ENCODE peak calls at places on chromosomes 13 and 19, in ten cellular contexts. O is activated B cell treated with CpG ODN at 0.5 μM for 24 hours, B is colonic mucosa, X is body of pancreas, W is IMR-90, D is GM12865, M is neural crest cell, Y is ascending aorta, E is cardiac muscle cell, Q is lower lobe of right lung. N is an unnamed sample.
A peak's percentile ranks its signal among the peaks of the same experiment; 100 is the strongest.

GRCh38 chr13:72507394-72508199 is 219.8 kb downstream of the MZT1 start:
- DNase-seq in O (no peak), B (no peak), X (no peak), W (no peak), D (no peak), M (no peak), Y (no peak), E (peak; percentile 7), Q (no peak), N (no peak)

GRCh38 chr19:39052243-39052746 is 19.9 kb upstream of the FBXO27 start:
- DNase-seq in O (peak; percentile 56), B (peak; percentile 56), X (peak; percentile 59), W (peak; percentile 58), D (peak; percentile 81), M (peak; percentile 56), Y (no peak), E (peak; percentile 69), Q (peak; percentile 81), N (peak; percentile 40)

GRCh38 chr13:99376132-99376531 is 68.9 kb upstream of the GPR183 start:
- DNase-seq in O (peak; percentile 70), B (no peak), X (no peak), W (no peak), D (peak; percentile 83), M (no peak), Y (no peak), E (no peak), Q (no peak), N (no peak)

GRCh38 chr13:109776575-109776974 is 9.8 kb downstream of the IRS2 start:
- DNase-seq in O (no peak), B (no peak), X (no peak), W (peak; percentile 33), D (no peak), M (no peak), Y (no peak), E (no peak), Q (no peak), N (no peak)

GRCh38 chr13:77184455-77184854 is 142.4 kb downstream of the MYCBP2 start:
- DNase-seq in O (peak; percentile 23), B (no peak), X (no peak), W (no peak), D (peak; percentile 87), M (no peak), Y (no peak), E (no peak), Q (no peak), N (no peak)

GRCh38 chr13:96450635-96451034 is 360.7 kb downstream of the HS6ST3 start:
- DNase-seq in O (no peak), B (no peak), X (no peak), W (no peak), D (no peak), M (no peak), Y (no peak), E (no peak), Q (no peak), N (no peak)

GRCh38 chr13:80630685-80631121 is 289.8 kb upstream of the SPRY2 start:
- DNase-seq in O (no peak), B (no peak), X (no peak), W (no peak), D (no peak), M (no peak), Y (no peak), E (peak; percentile 97), Q (no peak), N (no peak)

GRCh38 chr13:79710376-79710775 is 229.4 kb downstream of the NDFIP2 start:
- DNase-seq in O (no peak), B (no peak), X (no peak), W (no peak), D (no peak), M (no peak), Y (no peak), E (peak; percentile 71), Q (no peak), N (no peak)

GRCh38 chr19:17772172-17772571 is 20.9 kb downstream of the FCHO1 start:
- DNase-seq in O (no peak), B (no peak), X (no peak), W (peak; percentile 14), D (peak; percentile 69), M (no peak), Y (no peak), E (peak; percentile 25), Q (no peak), N (no peak)

GRCh38 chr13:91078093-91078679 is 269.3 kb upstream of the MIR17HG start:
- DNase-seq in O (no peak), B (no peak), X (no peak), W (no peak), D (no peak), M (no peak), Y (no peak), E (peak; percentile 41), Q (no peak), N (no peak)

GRCh38 chr19:2047449-2048103 is 3.5 kb downstream of the MKNK2 start:
- DNase-seq in O (no peak), B (peak; percentile 66), X (peak; percentile 87), W (no peak), D (peak; percentile 16), M (no peak), Y (no peak), E (no peak), Q (peak; percentile 78), N (no peak)

GRCh38 chr13:95100525-95101121 is 200.6 kb downstream of the ABCC4 start:
- DNase-seq in O (no peak), B (no peak), X (no peak), W (peak; percentile 77), D (peak; percentile 17), M (peak; percentile 5), Y (no peak), E (no peak), Q (no peak), N (no peak)

GRCh38 chr19:3524075-3524842 is 14.7 kb upstream of the TEKTIP1 start:
- DNase-seq in O (no peak), B (no peak), X (no peak), W (no peak), D (no peak), M (no peak), Y (no peak), E (no peak), Q (no peak), N (no peak)

GRCh38 chr19:52651956-52652355 is 13.8 kb upstream of the ZNF83 start:
- DNase-seq in O (no peak), B (no peak), X (no peak), W (no peak), D (no peak), M (no peak), Y (no peak), E (no peak), Q (no peak), N (no peak)

GRCh38 chr13:101846701-101847100 is 394.2 kb downstream of the ITGBL1 start:
- DNase-seq in O (no peak), B (no peak), X (no peak), W (no peak), D (no peak), M (no peak), Y (no peak), E (no peak), Q (no peak), N (no peak)

DNA sequence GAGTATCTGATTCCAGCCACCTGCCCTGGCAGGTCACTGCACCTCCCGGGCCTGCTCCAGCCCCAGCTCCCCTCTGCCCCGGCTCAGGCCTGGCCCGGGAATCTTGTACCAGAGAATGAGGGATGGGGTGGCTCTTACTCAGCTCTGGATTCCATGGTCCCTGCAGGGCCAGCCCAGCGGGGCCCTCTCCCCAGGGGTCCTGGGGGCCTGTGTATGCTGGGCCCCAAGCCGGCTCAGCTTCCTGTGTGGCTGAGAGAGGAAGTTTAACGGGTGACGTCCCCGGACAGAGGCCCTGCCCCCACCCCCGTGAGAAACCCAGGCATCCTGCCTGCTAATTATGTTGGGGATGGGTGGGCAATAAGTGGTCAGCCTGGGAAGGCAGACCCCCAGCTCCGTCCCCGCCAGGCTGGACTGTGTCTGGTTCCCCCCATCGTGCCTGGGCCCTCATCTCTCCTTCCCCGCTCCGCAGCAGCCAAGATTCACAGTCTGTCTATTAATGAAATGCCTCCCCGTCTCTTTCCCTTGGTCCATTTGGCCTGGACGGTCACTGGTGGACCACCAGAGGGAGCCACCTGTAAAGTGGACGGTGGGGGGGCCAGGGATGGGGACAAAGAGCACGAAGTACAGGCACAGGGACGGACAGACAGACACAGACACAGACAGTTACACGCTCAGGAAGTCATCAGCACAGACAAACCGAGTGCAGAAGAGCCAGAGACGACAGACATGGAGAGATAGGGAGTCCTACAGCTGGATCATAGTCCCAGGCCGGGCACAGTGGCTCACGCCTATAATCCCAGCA is at the start of gene DENND1C:
- DNase-seq in O (peak; percentile 67), B (no peak), X (no peak), W (no peak), D (peak; percentile 87), M (peak; percentile 53), Y (no peak), E (peak; percentile 23), Q (peak; percentile 78), N (no peak)
- TF ChIP-seq CTCF in O (no peak), B (peak; percentile 13), X (peak; percentile 46), W (peak; percentile 37), D (peak; percentile 59), M (peak; percentile 62), Y (peak; percentile 10), E (peak; percentile 62), Q (peak; percentile 47), N (peak; percentile 38)

GRCh38 chr13:68736961-68737360 is 1370.7 kb upstream of the ATXN8OS start:
- DNase-seq in O (no peak), B (no peak), X (no peak), W (no peak), D (no peak), M (no peak), Y (no peak), E (no peak), Q (no peak), N (no peak)
- TF ChIP-seq CTCF in O (no peak), B (no peak), X (no peak), W (no peak), D (no peak), M (no peak), Y (no peak), E (no peak), Q (no peak), N (no peak)

GRCh38 chr13:56932104-56932503 is 208.6 kb upstream of the PRR20A start:
- DNase-seq in O (no peak), B (no peak), X (no peak), W (no peak), D (no peak), M (no peak), Y (no peak), E (no peak), Q (no peak), N (no peak)
- TF ChIP-seq CTCF in O (no peak), B (no peak), X (no peak), W (no peak), D (no peak), M (no peak), Y (no peak), E (no peak), Q (no peak), N (no peak)

DNA sequence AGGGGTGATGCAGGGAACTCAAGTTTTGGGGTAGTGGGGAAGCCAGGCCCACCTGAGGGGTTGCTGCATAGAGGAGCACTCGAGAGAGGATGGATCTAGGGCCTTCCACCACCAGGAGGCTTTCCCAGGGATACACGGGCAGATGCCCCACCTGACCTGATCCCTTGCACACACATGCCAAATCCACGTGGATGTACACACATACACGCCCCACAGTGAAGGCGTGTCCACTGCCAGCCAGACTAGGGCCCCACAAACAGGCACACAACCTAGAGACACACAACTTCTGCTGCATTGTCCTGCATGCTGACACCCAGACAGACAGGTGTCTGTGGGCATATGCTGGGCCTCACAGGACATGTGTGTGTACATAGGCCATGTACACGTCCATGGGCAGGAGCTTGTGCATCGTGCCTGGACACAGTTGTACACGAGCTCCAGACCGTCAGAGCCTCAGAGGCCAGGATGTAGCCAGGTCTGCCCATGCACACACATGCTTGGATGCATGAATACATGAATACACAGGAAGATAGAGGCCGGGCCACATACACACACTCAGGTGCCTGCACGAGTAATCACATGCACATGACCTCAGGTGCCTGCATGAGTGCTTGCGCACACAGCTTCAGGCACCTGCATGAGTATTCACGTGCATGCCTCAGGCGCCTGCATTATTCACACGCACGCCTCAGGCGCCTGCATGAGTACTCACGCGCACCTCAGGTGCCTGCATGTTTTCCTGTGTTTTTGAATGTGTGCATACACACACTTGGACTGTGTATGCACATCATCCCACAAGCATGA is 8.9 kb downstream of the CCDC97 start:
- DNase-seq in O (no peak), B (no peak), X (no peak), W (no peak), D (no peak), M (no peak), Y (no peak), E (no peak), Q (peak; percentile 25), N (no peak)
- TF ChIP-seq CTCF in O (no peak), B (no peak), X (no peak), W (no peak), D (no peak), M (no peak), Y (no peak), E (no peak), Q (no peak), N (no peak)